ENCODE peak calls at places on chromosomes 11 and 22, in four cellular contexts. One of them, this sample, is unnamed.
A peak's percentile ranks its signal among the peaks of the same experiment; 100 is the strongest.

GRCh38 chr22:37022483-37023337 is 3.2 kb downstream of the MPST start:
- DNase-seq in mucosa of descending colon: peak; percentile 37
- DNase-seq in left cardiac atrium: no peak
- DNase-seq in HT1080: no peak
- DNase-seq in this sample: no peak

GRCh38 chr22:41913040-41913719 is 1.7 kb downstream of the SHISA8 start:
- DNase-seq in HT1080: no peak
- DNase-seq in mucosa of descending colon: no peak
- DNase-seq in left cardiac atrium: no peak
- DNase-seq in this sample: no peak

GRCh38 chr22:30873661-30874060 is 94.9 kb downstream of the MORC2 start:
- DNase-seq in mucosa of descending colon: no peak
- DNase-seq in left cardiac atrium: no peak
- DNase-seq in HT1080: no peak
- DNase-seq in this sample: no peak

GRCh38 chr22:29157759-29158535 is 47.7 kb upstream of the EMID1 start:
- DNase-seq in left cardiac atrium: no peak
- DNase-seq in HT1080: peak; percentile 26
- DNase-seq in mucosa of descending colon: no peak
- DNase-seq in this sample: no peak

GRCh38 chr11:73916435-73916834 is 34.4 kb upstream of the DNAJB13 start:
- DNase-seq in mucosa of descending colon: no peak
- DNase-seq in left cardiac atrium: no peak
- DNase-seq in HT1080: peak; percentile 6
- DNase-seq in this sample: no peak

GRCh38 chr11:5881756-5882155 is 1.3 kb downstream of the OR52E4 start:
- DNase-seq in left cardiac atrium: no peak
- DNase-seq in mucosa of descending colon: no peak
- DNase-seq in HT1080: no peak
- DNase-seq in this sample: no peak

GRCh38 chr11:17077520-17078401 is at the start of gene RPS13:
- DNase-seq in HT1080: peak; percentile 97
- DNase-seq in mucosa of descending colon: peak; percentile 97
- DNase-seq in left cardiac atrium: peak; percentile 97
- DNase-seq in this sample: peak; percentile 99

GRCh38 chr22:47054231-47055072 is 292.0 kb downstream of the TBC1D22A start:
- DNase-seq in mucosa of descending colon: no peak
- DNase-seq in left cardiac atrium: no peak
- DNase-seq in HT1080: no peak
- DNase-seq in this sample: no peak

GRCh38 chr22:24768537-24769374 is 5.8 kb downstream of the PIWIL3 start:
- DNase-seq in HT1080: peak; percentile 34
- DNase-seq in mucosa of descending colon: peak; percentile 92
- DNase-seq in left cardiac atrium: peak; percentile 71
- DNase-seq in this sample: peak; percentile 72

GRCh38 chr22:33049125-33049729 is 9.0 kb downstream of the SYN3 start:
- DNase-seq in mucosa of descending colon: peak; percentile 78
- DNase-seq in HT1080: peak; percentile 47
- DNase-seq in left cardiac atrium: peak; percentile 81
- DNase-seq in this sample: peak; percentile 72

GRCh38 chr11:115578275-115578674 is 74.1 kb upstream of the CADM1 start:
- DNase-seq in HT1080: no peak
- DNase-seq in mucosa of descending colon: no peak
- DNase-seq in left cardiac atrium: no peak
- DNase-seq in this sample: no peak

GRCh38 chr11:88175004-88175706 is at the start of gene RAB38:
- DNase-seq in left cardiac atrium: peak; percentile 49
- DNase-seq in HT1080: no peak
- DNase-seq in mucosa of descending colon: peak; percentile 50
- DNase-seq in this sample: peak; percentile 42